ENCODE peak calls at places on chromosomes 16 and 17, in five cellular contexts. B is heart left ventricle; Q is effector memory CD4-positive, alpha-beta T cell; E is A549; S is brain microvascular endothelial cell. O is an unnamed sample.
A peak's percentile ranks its signal among the peaks of the same experiment; 100 is the strongest.

GRCh38 chr16:86566601-86566965 is at the start of gene FOXC2:
- DNase-seq in Q (no peak), S (peak; percentile 95), B (peak; percentile 92), E (peak; percentile 75), O (peak; percentile 66)

GRCh38 chr17:77266891-77267341 is 126.1 kb downstream of the SEC14L1 start:
- DNase-seq in S (no peak), E (no peak), B (no peak), Q (no peak), O (no peak)

GRCh38 chr17:51121620-51122472 is 1.2 kb upstream of the SPAG9 start:
- DNase-seq in E (peak; percentile 99), Q (peak; percentile 72), S (peak; percentile 96), B (peak; percentile 93), O (peak; percentile 69)

GRCh38 chr16:63787014-63787413 is 1334.8 kb downstream of the CDH11 start:
- DNase-seq in Q (no peak), E (peak; percentile 6), B (no peak), S (no peak), O (no peak)

GRCh38 chr17:7389924-7390910 is 4.1 kb downstream of the PLSCR3 start:
- DNase-seq in B (no peak), Q (no peak), S (no peak), E (no peak), O (no peak)

GRCh38 chr16:20094157-20094556 is 20.5 kb upstream of the GPR139 start:
- DNase-seq in S (no peak), Q (no peak), B (no peak), E (no peak), O (no peak)

GRCh38 chr16:13307861-13308260 is 406.5 kb downstream of the SHISA9 start:
- DNase-seq in B (no peak), S (no peak), E (no peak), Q (no peak), O (no peak)

GRCh38 chr17:80859004-80859941 is 132.4 kb upstream of the CHMP6 start:
- DNase-seq in B (peak; percentile 79), Q (no peak), S (peak; percentile 80), E (peak; percentile 37), O (peak; percentile 25)

GRCh38 chr17:33017366-33017765 is 25.7 kb downstream of the SPACA3 start:
- DNase-seq in Q (no peak), S (no peak), E (no peak), B (no peak), O (no peak)

GRCh38 chr17:44738214-44738906 is 20.4 kb upstream of the ADAM11 start:
- DNase-seq in S (no peak), Q (no peak), B (no peak), E (no peak), O (no peak)

GRCh38 chr17:78724544-78724943 is 57.5 kb downstream of the CYTH1 start:
- DNase-seq in Q (no peak), S (no peak), B (peak; percentile 56), E (no peak), O (no peak)

GRCh38 chr16:11016993-11017392 is 72.6 kb downstream of the CLEC16A start:
- DNase-seq in S (peak; percentile 80), B (peak; percentile 63), E (peak; percentile 56), Q (no peak), O (no peak)

GRCh38 chr17:58333396-58334207 is 5.0 kb upstream of the TSPOAP1 start:
- DNase-seq in B (no peak), S (no peak), E (no peak), Q (no peak), O (no peak)

GRCh38 chr16:85767569-85767968 is 16.7 kb upstream of the C16orf74 start:
- DNase-seq in E (peak; percentile 85), B (no peak), S (peak; percentile 82), Q (no peak), O (no peak)

GRCh38 chr17:38428643-38429371 is 543 bp downstream of the ARHGAP23 start:
- DNase-seq in E (no peak), B (peak; percentile 79), S (no peak), Q (no peak), O (no peak)

GRCh38 chr16:9248162-9248561 is 156.7 kb downstream of the HAPSTR1 start:
- DNase-seq in B (no peak), E (no peak), S (no peak), Q (no peak), O (no peak)

GRCh38 chr17:2071421-2072281 is 16.7 kb downstream of the HIC1 start:
- DNase-seq in B (peak; percentile 86), Q (no peak), E (no peak), S (peak; percentile 80), O (no peak)

GRCh38 chr16:3029499-3030127 is 5.8 kb downstream of the THOC6 start:
- DNase-seq in S (no peak), E (no peak), B (no peak), Q (no peak), O (no peak)

GRCh38 chr17:82301300-82301915 is 16.0 kb downstream of the CD7 start:
- DNase-seq in S (no peak), B (no peak), E (no peak), Q (no peak), O (no peak)

GRCh38 chr17:50620848-50621247 is 13.8 kb upstream of the ABCC3 start:
- DNase-seq in Q (no peak), S (no peak), E (no peak), B (no peak), O (no peak)

GRCh38 chr17:32486091-32486700 is 597 bp upstream of the CDK5R1 start:
- DNase-seq in Q (peak; percentile 60), S (no peak), E (peak; percentile 77), B (peak; percentile 79), O (peak; percentile 77)

GRCh38 chr17:82105882-82106696 is 8.1 kb upstream of the FASN start:
- DNase-seq in E (peak; percentile 82), S (peak; percentile 25), Q (peak; percentile 27), B (peak; percentile 67), O (peak; percentile 67)

GRCh38 chr16:708019-708418 is 2.4 kb upstream of the FBXL16 start:
- DNase-seq in S (no peak), E (no peak), Q (no peak), B (no peak), O (no peak)

GRCh38 chr16:19238386-19238785 is 47.1 kb upstream of the CLEC19A start:
- DNase-seq in E (no peak), B (no peak), S (no peak), Q (no peak), O (no peak)

DNA sequence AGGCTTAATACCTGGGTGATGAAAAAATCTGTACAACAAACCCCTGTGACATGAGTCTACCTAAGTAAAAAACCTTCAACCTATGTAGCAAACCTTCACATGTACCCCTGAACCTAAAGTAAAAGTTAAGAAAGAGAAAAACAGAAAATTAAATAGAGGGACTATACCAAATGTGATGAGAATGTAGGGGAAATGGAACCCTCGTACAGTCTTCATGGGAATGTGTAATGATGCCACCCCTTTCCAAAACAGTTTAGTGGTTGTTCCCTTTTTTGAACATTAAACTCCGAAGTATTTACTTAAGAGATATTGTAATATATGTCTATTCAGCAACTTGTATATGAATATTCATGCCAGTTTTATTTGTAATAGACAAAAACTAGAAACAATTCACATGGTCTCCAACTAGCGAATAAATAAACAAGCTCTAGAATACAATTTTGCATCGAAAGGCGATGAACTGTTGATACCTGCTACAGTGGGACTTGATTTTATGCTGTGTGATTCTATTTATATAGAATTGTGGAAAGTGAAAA is 34.1 kb downstream of the AHSP start:
- DNase-seq in B (no peak), E (no peak), S (no peak), Q (no peak), O (no peak)
- H3K4me3 ChIP-seq in B (no peak overlapping the region), E (no peak overlapping the region), S (no peak overlapping the region), Q (no peak overlapping the region), O (no peak overlapping the region)

DNA sequence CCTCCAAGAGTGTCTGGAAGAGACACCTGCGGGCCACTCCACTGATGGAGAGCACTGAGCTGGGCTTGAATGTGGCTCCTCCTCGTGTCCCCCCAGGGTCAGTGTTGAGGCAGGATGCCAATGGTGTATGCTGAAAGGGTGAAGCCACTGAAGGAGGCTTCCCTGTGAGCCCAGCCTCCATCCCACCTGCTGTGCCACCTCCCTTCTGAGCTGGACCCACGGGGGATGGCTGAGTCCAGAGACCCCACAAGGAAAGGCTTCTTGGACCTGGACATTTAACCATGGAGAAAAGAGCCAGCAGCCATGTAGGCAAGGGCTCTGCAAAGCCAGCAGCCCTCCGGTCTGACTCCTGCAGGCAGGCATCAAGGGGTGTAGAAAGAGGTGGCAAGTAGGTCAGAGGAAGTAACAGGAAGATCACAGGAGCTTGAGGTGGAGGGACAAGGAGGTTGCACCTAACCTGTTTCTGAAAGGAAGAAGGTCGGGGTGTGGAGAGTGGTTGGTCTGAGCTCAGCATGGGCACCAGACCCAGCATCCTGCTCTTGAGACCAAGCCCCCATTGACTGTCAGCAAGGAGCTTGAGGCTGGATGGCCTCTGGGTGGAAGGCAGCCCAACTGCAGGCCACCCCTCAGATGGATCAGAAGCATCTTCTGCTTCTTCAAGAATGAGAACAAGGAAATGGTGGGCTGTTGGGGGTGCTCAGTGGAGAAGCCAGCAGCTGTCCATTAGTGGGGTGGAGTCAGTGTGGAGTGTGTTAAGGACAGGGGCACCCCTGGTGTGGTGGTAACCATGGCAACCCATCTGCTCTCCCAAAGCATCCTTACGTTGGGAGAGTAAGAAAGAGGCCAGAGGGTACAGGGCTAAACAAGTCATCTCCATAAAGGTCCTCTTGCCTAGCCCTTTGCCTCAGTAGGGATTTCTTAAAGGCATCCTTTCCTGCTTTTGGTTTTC is 80.7 kb downstream of the PLD6 start:
- DNase-seq in E (no peak), B (no peak), S (no peak), Q (no peak), O (no peak)
- H3K4me3 ChIP-seq in E (no peak overlapping the region), B (no peak overlapping the region), S (no peak overlapping the region), Q (peak overlapping the region; percentile 6), O (no peak overlapping the region)

DNA sequence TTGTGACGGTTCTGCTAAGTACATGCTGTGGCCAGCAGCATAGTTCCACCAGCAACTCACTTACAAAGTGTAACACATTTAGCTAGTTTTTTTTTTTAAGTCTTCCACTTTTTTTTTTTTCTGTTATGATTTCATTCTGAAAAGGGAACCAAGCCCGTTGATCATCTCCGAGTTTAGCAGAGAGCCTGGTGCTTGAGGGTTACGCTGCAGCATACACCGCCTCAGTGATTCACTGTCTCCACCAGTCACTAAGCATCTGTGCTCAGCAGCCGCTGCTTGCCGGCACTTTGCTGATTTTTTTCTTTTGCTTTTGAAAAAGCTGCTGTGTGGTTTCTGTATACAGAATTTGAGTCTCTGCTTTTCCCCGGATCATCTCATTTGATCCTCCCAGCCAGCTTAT is 194.5 kb upstream of the CDH13 start:
- DNase-seq in E (no peak), S (no peak), B (no peak), Q (no peak), O (no peak)
- H3K4me3 ChIP-seq in E (no peak overlapping the region), S (no peak overlapping the region), B (no peak overlapping the region), Q (no peak overlapping the region), O (no peak overlapping the region)

GRCh38 chr16:56616608-56617211 is 8.3 kb downstream of the MT2A start:
- DNase-seq in Q (no peak), B (peak; percentile 13), E (no peak), S (no peak), O (no peak)

GRCh38 chr16:56615353-56615752 is 7.0 kb downstream of the MT2A start:
- DNase-seq in B (no peak), S (no peak), Q (no peak), E (no peak), O (no peak)

GRCh38 chr16:56617212-56618085 is 8.1 kb upstream of the MT1E start:
- DNase-seq in B (peak; percentile 92), E (no peak), S (peak; percentile 52), Q (no peak), O (no peak)

GRCh38 chr16:56620311-56620897 is 5.2 kb upstream of the MT1E start:
- DNase-seq in B (no peak), E (no peak), Q (no peak), S (no peak), O (no peak)

DNA sequence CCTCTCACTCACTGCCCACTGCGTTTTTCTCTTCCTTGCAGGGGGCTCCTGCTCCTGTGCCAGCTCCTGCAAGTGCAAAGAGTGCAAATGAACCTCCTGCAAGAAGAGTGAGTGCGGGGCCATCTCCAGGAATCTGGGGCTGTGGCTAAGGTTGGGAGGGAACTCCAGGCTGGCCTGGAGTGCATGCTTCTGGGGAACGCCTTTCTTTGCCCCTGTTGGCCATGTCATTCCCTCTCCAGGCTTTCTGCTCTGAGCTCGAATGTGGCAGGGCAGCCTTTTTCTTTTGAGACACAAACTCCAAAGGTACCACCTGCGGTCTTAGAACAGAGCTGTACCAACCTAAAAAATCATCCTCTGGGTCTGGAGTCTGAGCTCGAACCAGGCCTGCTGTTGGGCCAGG is 7.4 kb upstream of the MT1E start:
- DNase-seq in Q (no peak), S (no peak), E (no peak), B (peak; percentile 12), O (no peak)
- H3K4me3 ChIP-seq in Q (no peak overlapping the region), S (peak overlapping the region; percentile 57), E (no peak overlapping the region), B (peak overlapping the region; percentile 56), O (no peak overlapping the region)